ENCODE peak calls at places on chromosomes 12 and 14, in eight cellular contexts. Q, S, V, T, F, U, A and R are unnamed samples.

GRCh38 chr12:31629756-31630732 is 29.4 kb upstream of the ETFBKMT start:
- DNase-seq in Q (no peak), S (no peak), V (peak; percentile 59), T (no peak), F (peak; percentile 81), U (peak; percentile 63), A (peak; percentile 71), R (no peak)

GRCh38 chr14:85439696-85440328 is 90.1 kb upstream of the FLRT2 start:
- DNase-seq in Q (no peak), S (no peak), V (no peak), T (no peak), F (no peak), U (no peak), A (no peak), R (no peak)

GRCh38 chr12:121186826-121187225 is 23.1 kb upstream of the P2RX4 start:
- DNase-seq in Q (no peak), S (no peak), V (no peak), T (no peak), F (no peak), U (no peak), A (no peak), R (no peak)

GRCh38 chr12:88944403-88944802 is 364.1 kb upstream of the KITLG start:
- DNase-seq in Q (no peak), S (no peak), V (no peak), T (no peak), F (no peak), U (no peak), A (no peak), R (no peak)

GRCh38 chr12:122862872-122863701 is 27.8 kb downstream of the HIP1R start:
- DNase-seq in Q (peak; percentile 82), S (peak; percentile 92), V (no peak), T (peak; percentile 97), F (peak; percentile 77), U (peak; percentile 41), A (no peak), R (peak; percentile 90)

GRCh38 chr12:54191550-54192022 is 2.8 kb upstream of the SMUG1 start:
- DNase-seq in Q (peak; percentile 92), S (peak; percentile 78), V (peak; percentile 84), T (peak; percentile 79), F (peak; percentile 88), U (peak; percentile 88), A (peak; percentile 87), R (peak; percentile 82)

GRCh38 chr12:6961278-6961694 is 9.2 kb downstream of the PHB2 start:
- DNase-seq in Q (peak; percentile 95), S (peak; percentile 68), V (peak; percentile 58), T (peak; percentile 31), F (peak; percentile 88), U (peak; percentile 65), A (peak; percentile 63), R (peak; percentile 58)

GRCh38 chr12:57416039-57416996 is 14.5 kb downstream of the R3HDM2 start:
- DNase-seq in Q (no peak), S (no peak), V (no peak), T (no peak), F (peak; percentile 30), U (no peak), A (no peak), R (no peak)

GRCh38 chr12:20212658-20213387 is 155.5 kb upstream of the PDE3A start:
- DNase-seq in Q (no peak), S (peak; percentile 71), V (peak; percentile 84), T (peak; percentile 79), F (peak; percentile 83), U (peak; percentile 62), A (peak; percentile 91), R (peak; percentile 54)

GRCh38 chr12:31011336-31011735 is 62.3 kb upstream of the DDX11 start:
- DNase-seq in Q (peak; percentile 63), S (no peak), V (no peak), T (peak; percentile 0), F (no peak), U (no peak), A (no peak), R (no peak)

GRCh38 chr14:30225171-30225570 is 297.5 kb upstream of the PRKD1 start:
- DNase-seq in Q (no peak), S (no peak), V (no peak), T (no peak), F (no peak), U (no peak), A (no peak), R (no peak)

GRCh38 chr12:53765891-53766290 is 14.1 kb upstream of the CISTR start:
- DNase-seq in Q (no peak), S (no peak), V (no peak), T (no peak), F (no peak), U (no peak), A (no peak), R (no peak)

GRCh38 chr12:49980501-49981158 is 7.9 kb downstream of the AQP6 start:
- DNase-seq in Q (no peak), S (no peak), V (no peak), T (no peak), F (no peak), U (no peak), A (no peak), R (no peak)

GRCh38 chr14:96888593-96888992 is 91.4 kb downstream of the VRK1 start:
- DNase-seq in Q (no peak), S (no peak), V (no peak), T (peak; percentile 33), F (no peak), U (no peak), A (no peak), R (no peak)

GRCh38 chr14:68269136-68269535 is 449.6 kb downstream of the RAD51B start:
- DNase-seq in Q (no peak), S (no peak), V (no peak), T (no peak), F (no peak), U (no peak), A (no peak), R (no peak)

GRCh38 chr14:68270342-68270741 is 450.8 kb downstream of the RAD51B start:
- DNase-seq in Q (no peak), S (no peak), V (no peak), T (no peak), F (no peak), U (no peak), A (no peak), R (no peak)

GRCh38 chr14:68268197-68268596 is 448.6 kb downstream of the RAD51B start:
- DNase-seq in Q (no peak), S (no peak), V (no peak), T (no peak), F (no peak), U (no peak), A (no peak), R (no peak)

GRCh38 chr14:68266998-68267397 is 447.4 kb downstream of the RAD51B start:
- DNase-seq in Q (no peak), S (no peak), V (no peak), T (no peak), F (no peak), U (no peak), A (no peak), R (no peak)

GRCh38 chr14:68268719-68269118 is 449.1 kb downstream of the RAD51B start:
- DNase-seq in Q (no peak), S (no peak), V (no peak), T (no peak), F (no peak), U (no peak), A (no peak), R (no peak)
- H3K4me1 ChIP-seq in Q (peaks cover 67% of the 10 kb centered on the region), S (no peaks in the 10 kb centered on the region), V (peaks cover 79% of the 10 kb centered on the region), T (peaks cover 16% of the 10 kb centered on the region), F (peaks cover 31% of the 10 kb centered on the region), U (peaks cover 5% of the 10 kb centered on the region), A (peaks cover 4% of the 10 kb centered on the region), R (no peaks in the 10 kb centered on the region)

DNA sequence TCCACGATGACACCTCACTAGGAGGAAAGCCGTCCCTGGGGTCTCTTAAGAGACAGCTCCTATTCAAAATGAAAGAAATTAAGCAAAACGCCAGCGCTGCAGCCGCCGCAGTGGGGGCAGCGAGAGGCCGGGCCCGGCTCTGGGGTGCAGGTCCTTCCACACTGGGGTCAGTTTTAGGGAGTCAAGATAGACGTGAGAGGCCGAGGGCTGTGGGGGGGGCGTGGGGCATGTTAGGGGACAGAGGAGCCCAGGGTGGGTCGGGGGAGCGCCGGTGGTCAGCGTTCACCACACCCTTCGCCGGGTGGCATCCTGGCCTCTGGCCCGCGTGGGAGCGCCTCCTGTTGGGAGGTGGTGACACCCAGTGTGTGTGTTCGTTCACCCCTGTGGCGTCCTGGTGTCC is 25.7 kb downstream of the KIF26A start:
- DNase-seq in Q (no peak), S (no peak), V (no peak), T (no peak), F (no peak), U (no peak), A (no peak), R (no peak)
- TF ChIP-seq POLR2A in Q (no peak), S (no peak), V (no peak), T (no peak), F (no peak), U (no peak), A (no peak), R (no peak)

DNA sequence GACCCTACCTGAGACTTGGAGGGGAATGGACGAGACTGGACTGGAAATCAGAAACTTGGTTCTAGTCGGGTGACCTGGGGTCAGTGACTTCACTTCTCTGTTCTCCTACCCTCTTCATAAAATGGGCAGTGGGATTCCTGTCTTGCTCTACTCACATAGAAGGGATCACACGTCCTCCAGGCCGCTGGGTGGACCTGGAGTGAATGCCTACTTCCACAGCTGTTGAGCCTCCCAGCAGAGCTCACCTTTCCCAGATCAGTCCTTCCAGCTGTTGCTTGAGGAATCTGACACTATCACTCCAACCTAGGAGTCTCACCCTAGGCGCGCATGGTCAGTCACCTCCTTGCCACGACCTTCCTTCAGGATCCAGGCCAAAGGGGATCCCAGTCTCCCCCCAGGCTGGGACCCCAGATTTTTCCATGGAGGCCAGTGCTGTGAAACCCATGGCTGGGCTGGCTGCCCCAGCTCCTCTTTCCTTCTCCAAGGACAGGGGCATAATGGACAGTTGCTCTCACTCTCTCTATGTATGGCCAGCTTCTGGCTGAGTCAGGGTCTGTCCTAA is 641 bp downstream of the ACVRL1 start:
- DNase-seq in Q (peak; percentile 58), S (no peak), V (peak; percentile 13), T (no peak), F (no peak), U (no peak), A (no peak), R (no peak)
- H3K4me3 ChIP-seq in Q (peak overlapping the region; percentile 47), S (peak overlapping the region; percentile 38), V (peak overlapping the region; percentile 63), T (peak overlapping the region; percentile 37), F (peak overlapping the region; percentile 17), U (no peak overlapping the region), A (peak overlapping the region; percentile 45), R (peak overlapping the region; percentile 45)

GRCh38 chr14:91496790-91497189 is 13.3 kb downstream of the PPP4R3A start:
- DNase-seq in Q (no peak), S (no peak), V (no peak), T (no peak), F (no peak), U (no peak), A (no peak), R (no peak)

DNA sequence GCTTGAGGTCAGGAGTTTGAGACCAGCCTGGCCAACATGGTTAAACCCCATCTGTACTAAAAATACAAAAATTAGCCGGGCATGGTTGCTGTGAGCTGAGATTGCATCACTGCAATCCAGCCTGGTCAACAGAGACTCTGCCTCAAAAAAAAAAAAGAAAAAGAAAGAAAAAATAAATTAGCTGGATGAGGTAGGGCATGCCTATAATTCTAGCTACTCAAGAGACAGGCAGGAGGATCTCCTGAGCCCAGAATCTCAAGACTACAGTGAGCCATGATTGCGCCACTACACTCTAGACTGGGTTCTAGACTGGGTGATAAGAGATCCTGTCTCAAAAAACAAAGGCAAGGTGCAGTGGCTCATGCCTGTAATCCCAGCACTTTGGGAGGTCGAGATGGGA is 16.9 kb downstream of the PPP4R3A start:
- DNase-seq in Q (no peak), S (no peak), V (no peak), T (no peak), F (no peak), U (no peak), A (no peak), R (no peak)
- H3K4me1 ChIP-seq in Q (peaks cover 77% of the 10 kb centered on the region), S (peaks cover 62% of the 10 kb centered on the region), V (peaks cover 64% of the 10 kb centered on the region), T (peaks cover 65% of the 10 kb centered on the region), F (peaks cover 66% of the 10 kb centered on the region), U (peaks cover 56% of the 10 kb centered on the region), A (peaks cover 10% of the 10 kb centered on the region), R (no peaks in the 10 kb centered on the region)

GRCh38 chr12:42238240-42239140 is at the start of gene YAF2:
- DNase-seq in Q (peak; percentile 98), S (peak; percentile 95), V (peak; percentile 92), T (peak; percentile 90), F (peak; percentile 95), U (peak; percentile 94), A (peak; percentile 90), R (peak; percentile 91)
- TF ChIP-seq POLR2A in Q (no peak), S (peak; percentile 52), V (no peak), T (peak; percentile 74), F (peak; percentile 14), U (peak; percentile 39), A (peak; percentile 19), R (no peak)